ENCODE peak calls at places on chromosomes 5 and 9, in seven cellular contexts. D is heart left ventricle; L is CD4-positive, alpha-beta memory T cell; Q is psoas muscle; Y is dorsolateral prefrontal cortex; E is fibroblast of pulmonary artery; C is fibroblast of mammary gland. W is an unnamed sample.
A peak's percentile ranks its signal among the peaks of the same experiment; 100 is the strongest.

GRCh38 chr9:20315672-20316071 is 306.6 kb downstream of the MLLT3 start:
- DNase-seq in E (peak; percentile 62), Y (no peak), C (peak; percentile 88), D (no peak), Q (no peak), L (no peak), W (peak; percentile 68)

GRCh38 chr5:135566422-135567416 is 12.1 kb downstream of the CXCL14 start:
- DNase-seq in C (no peak), E (no peak), Y (no peak), D (no peak), L (no peak), Q (no peak), W (no peak)

GRCh38 chr5:176776141-176776865 is 34.1 kb upstream of the UNC5A start:
- DNase-seq in Q (no peak), D (no peak), E (no peak), L (no peak), Y (no peak), C (no peak), W (no peak)

GRCh38 chr9:7285199-7285598 is 514.4 kb downstream of the DMAC1 start:
- DNase-seq in L (no peak), E (no peak), C (no peak), Q (no peak), D (no peak), Y (no peak), W (no peak)

GRCh38 chr5:56054651-56055050 is 59.9 kb upstream of the IL6ST start:
- DNase-seq in C (peak; percentile 81), L (no peak), Q (no peak), D (no peak), Y (no peak), E (peak; percentile 77), W (peak; percentile 66)

GRCh38 chr5:43627028-43627427 is 24.0 kb downstream of the NNT start:
- DNase-seq in D (peak; percentile 27), L (peak; percentile 26), Y (no peak), C (peak; percentile 85), E (peak; percentile 78), Q (peak; percentile 38), W (peak; percentile 63)

GRCh38 chr9:112361602-112362001 is 18.3 kb upstream of the HSDL2 start:
- DNase-seq in Q (no peak), D (no peak), C (peak; percentile 58), L (peak; percentile 42), Y (no peak), E (peak; percentile 73), W (peak; percentile 49)

GRCh38 chr9:69582018-69582417 is 90.2 kb downstream of the APBA1 start:
- DNase-seq in D (no peak), Q (no peak), E (no peak), L (no peak), Y (no peak), C (no peak), W (no peak)

GRCh38 chr9:4784403-4784802 is 8.3 kb upstream of the RCL1 start:
- DNase-seq in C (no peak), Q (no peak), D (no peak), L (no peak), E (no peak), Y (no peak), W (no peak)

GRCh38 chr5:79459626-79460025 is 54.3 kb downstream of the HOMER1 start:
- DNase-seq in E (no peak), C (no peak), D (no peak), Q (no peak), Y (no peak), L (no peak), W (no peak)

GRCh38 chr5:58987193-58987592 is 404.3 kb downstream of the RAB3C start:
- DNase-seq in C (no peak), E (no peak), L (no peak), D (no peak), Y (no peak), Q (no peak), W (no peak)

GRCh38 chr5:126137771-126138474 is 285.3 kb upstream of the GRAMD2B start:
- DNase-seq in L (no peak), C (peak; percentile 34), Q (no peak), Y (no peak), E (no peak), D (no peak), W (peak; percentile 2)

GRCh38 chr9:73525350-73525749 is 373.7 kb downstream of the ANXA1 start:
- DNase-seq in L (no peak), Y (no peak), E (no peak), D (no peak), C (no peak), Q (no peak), W (no peak)

GRCh38 chr5:108255468-108255867 is 126.4 kb downstream of the FBXL17 start:
- DNase-seq in Q (no peak), D (no peak), Y (no peak), E (no peak), C (no peak), L (no peak), W (no peak)

GRCh38 chr9:114694719-114695269 is 12.8 kb upstream of the TEX48 start:
- DNase-seq in E (no peak), Y (no peak), Q (no peak), C (no peak), D (no peak), L (no peak), W (peak; percentile 35)

GRCh38 chr9:114735732-114736131 is 53.7 kb upstream of the TEX48 start:
- DNase-seq in C (peak; percentile 44), Y (no peak), L (no peak), D (no peak), Q (no peak), E (peak; percentile 33), W (peak; percentile 91)

GRCh38 chr5:133202066-133202665 is 150.4 kb downstream of the HSPA4 start:
- DNase-seq in L (no peak), D (no peak), Q (no peak), C (no peak), Y (no peak), E (no peak), W (no peak)

DNA sequence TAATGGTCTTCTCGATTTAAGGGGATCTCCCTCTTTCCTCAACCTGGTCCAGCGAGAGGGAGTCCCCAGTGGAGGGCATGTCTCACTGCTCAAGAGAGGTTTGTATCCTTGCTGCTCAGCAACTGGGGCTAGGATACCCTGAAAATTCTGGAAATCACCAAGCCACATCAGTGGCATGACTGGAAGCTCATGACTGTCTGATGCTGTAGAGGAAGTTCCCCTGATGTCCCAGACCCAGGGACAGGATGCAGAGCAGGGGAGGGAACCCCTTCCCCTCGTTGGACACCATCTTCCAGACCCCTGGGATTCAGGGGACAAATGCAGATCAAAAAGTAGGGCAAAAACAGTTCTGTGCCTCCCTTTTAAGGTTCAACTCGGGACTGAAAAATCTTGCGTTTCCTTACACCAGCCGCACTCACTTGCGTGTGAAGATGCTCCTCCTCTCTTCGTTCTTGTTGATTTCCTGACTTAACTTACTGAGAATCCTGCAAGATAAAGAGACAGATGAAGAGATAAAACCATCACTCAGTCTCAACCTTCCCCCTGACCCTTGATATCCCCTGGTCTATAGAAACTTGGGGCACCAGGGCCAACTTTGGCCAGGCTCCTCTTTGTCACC is 22.1 kb downstream of the LCP2 start:
- DNase-seq in Y (no peak), Q (no peak), C (no peak), E (no peak), L (peak; percentile 77), D (no peak), W (no peak)
- H3K4me3 ChIP-seq in Y (no peak overlapping the region), Q (no peak overlapping the region), C (no peak overlapping the region), E (no peak overlapping the region), L (no peak overlapping the region), D (no peak overlapping the region), W (no peak overlapping the region)

DNA sequence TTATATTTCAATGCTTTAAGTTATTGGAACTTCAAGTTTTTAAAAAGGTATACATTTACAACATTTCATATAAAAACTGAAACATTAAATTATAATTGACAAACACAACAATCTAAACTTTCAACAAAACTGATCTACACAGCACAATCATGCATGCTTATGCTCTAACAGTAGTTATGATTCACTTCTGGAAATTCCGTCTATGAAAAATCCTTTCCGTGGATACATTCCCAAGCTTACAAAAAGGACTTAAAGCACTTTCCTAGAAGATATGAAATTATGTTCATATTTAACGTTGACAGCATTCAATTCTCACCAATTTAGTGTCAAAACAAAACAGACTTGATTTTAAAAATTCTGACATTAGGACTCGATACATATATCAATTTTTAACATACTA is 3.7 kb downstream of the HNRNPH1 start:
- DNase-seq in L (no peak), D (no peak), Q (no peak), E (no peak), C (no peak), Y (no peak), W (no peak)
- H3K4me3 ChIP-seq in L (peak overlapping the region; percentile 1), D (peak overlapping the region; percentile 98), Q (peak overlapping the region; percentile 79), E (peak overlapping the region; percentile 100), C (peak overlapping the region; percentile 65), Y (peak overlapping the region; percentile 12), W (peak overlapping the region; percentile 99)

GRCh38 chr5:39422036-39422606 is 2.7 kb downstream of the DAB2 start:
- DNase-seq in E (no peak), D (no peak), C (peak; percentile 32), L (no peak), Q (no peak), Y (no peak), W (no peak)
- H3K4me3 ChIP-seq in E (peak overlapping the region; percentile 71), D (peak overlapping the region; percentile 58), C (peak overlapping the region; percentile 95), L (no peak overlapping the region), Q (peak overlapping the region; percentile 72), Y (no peak overlapping the region), W (peak overlapping the region; percentile 86)

GRCh38 chr5:179406031-179406681 is 60.9 kb upstream of the ADAMTS2 start:
- DNase-seq in Y (no peak), Q (no peak), C (peak; percentile 33), E (peak; percentile 24), D (no peak), L (no peak), W (peak; percentile 33)

GRCh38 chr5:179409806-179410205 is 64.5 kb upstream of the ADAMTS2 start:
- DNase-seq in D (no peak), E (no peak), Q (no peak), L (no peak), Y (no peak), C (no peak), W (no peak)

GRCh38 chr5:179408646-179409045 is 63.4 kb upstream of the ADAMTS2 start:
- DNase-seq in C (no peak), Q (no peak), E (no peak), D (no peak), Y (no peak), L (no peak), W (no peak)

GRCh38 chr5:179405426-179406030 is 60.3 kb upstream of the ADAMTS2 start:
- DNase-seq in D (no peak), L (no peak), Y (no peak), C (no peak), Q (no peak), E (no peak), W (no peak)

DNA sequence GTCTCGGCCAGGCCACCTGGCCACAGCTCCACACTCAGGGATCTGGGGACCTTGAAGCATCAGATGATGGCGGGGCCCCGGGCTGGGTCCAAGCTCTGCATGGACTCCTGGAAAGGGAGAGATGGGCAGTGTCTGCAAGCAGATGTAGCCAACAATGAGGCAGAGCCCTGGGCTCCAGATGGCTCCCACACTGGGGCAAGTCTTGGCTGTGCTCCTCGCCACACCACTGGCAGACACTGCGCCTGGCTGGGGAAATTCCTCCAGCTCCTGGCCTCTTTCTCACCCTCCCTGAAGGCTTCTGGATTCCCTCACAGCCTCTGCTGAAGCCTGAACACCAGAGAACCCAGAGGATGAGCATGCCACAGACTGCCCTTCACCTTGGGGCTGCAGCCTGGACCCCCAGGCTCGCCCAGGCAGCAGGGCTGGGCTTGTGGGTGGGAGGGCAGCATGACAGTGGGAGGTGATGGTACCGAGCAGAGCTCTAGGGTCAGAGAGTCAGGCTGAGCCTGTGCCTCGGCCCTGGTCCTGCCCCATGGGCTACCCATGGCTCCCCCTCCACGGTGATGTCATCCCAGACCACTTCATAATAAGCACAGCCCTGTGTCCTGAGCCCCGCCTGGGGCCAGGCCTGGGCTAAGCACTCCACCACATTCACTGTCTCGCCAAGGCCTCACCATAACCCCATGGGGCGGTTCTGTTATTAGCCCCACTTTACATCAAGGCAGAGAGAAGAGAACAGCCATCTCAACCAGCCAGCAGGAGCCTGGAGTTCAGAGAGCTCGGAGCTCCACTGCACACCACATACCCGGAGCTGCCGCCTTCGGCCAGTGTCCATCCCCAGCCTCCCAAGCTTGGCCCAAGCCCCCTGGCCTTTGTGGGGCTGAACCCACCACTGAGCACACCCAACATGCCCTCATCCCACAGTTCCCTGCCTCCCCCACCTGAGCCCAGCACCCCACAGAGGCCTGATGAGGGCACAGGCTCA is 62.2 kb upstream of the ADAMTS2 start:
- DNase-seq in Q (peak; percentile 51), Y (no peak), D (no peak), E (peak; percentile 16), C (peak; percentile 19), L (no peak), W (peak; percentile 77)
- H3K4me3 ChIP-seq in Q (no peak overlapping the region), Y (no peak overlapping the region), D (no peak overlapping the region), E (no peak overlapping the region), C (no peak overlapping the region), L (no peak overlapping the region), W (no peak overlapping the region)

W was measured in AG10803.